ENCODE peak calls at places on chromosomes 12 and 14, in five cellular contexts. W is stimulated activated CD4-positive, alpha-beta T cell treated with anti-CD3 and anti-CD28 coated beads, Interleukin-4, amount 100 ng/mL, for 4 hours; X is AG20443; N is AG08395; O is fibroblast of pulmonary artery. M is an unnamed sample.

GRCh38 chr14:58832010-58832409 is 194.2 kb downstream of the DACT1 start:
- DNase-seq in W (no peak), X (no peak), N (no peak), O (no peak), M (no peak)

GRCh38 chr12:68667286-68667685 is 19.5 kb upstream of the NUP107 start:
- DNase-seq in W (no peak), X (no peak), N (no peak), O (no peak), M (no peak)

GRCh38 chr12:98420403-98420800 is 95.0 kb upstream of the TMPO start:
- DNase-seq in W (no peak), X (no peak), N (no peak), O (no peak), M (no peak)

GRCh38 chr14:20624495-20625070 is 16.9 kb downstream of the OR6S1 start:
- DNase-seq in W (no peak), X (peak), N (peak), O (peak), M (no peak)

GRCh38 chr14:99361596-99362220 is 89.7 kb upstream of the BCL11B start:
- DNase-seq in W (no peak), X (no peak), N (no peak), O (no peak), M (no peak)

GRCh38 chr14:106848330-106849121 is 1322.1 kb downstream of the TMEM121 start:
- DNase-seq in W (no peak), X (no peak), N (no peak), O (no peak), M (no peak)

GRCh38 chr14:44657153-44657552 is 150.1 kb upstream of the FSCB start:
- DNase-seq in W (no peak), X (no peak), N (no peak), O (no peak), M (no peak)

GRCh38 chr14:68076451-68076850 is 256.9 kb downstream of the RAD51B start:
- DNase-seq in W (no peak), X (no peak), N (peak), O (peak), M (no peak)

GRCh38 chr14:60051690-60052324 is 39.9 kb upstream of the PCNX4 start:
- DNase-seq in W (no peak), X (peak), N (peak), O (peak), M (no peak)

GRCh38 chr14:54637270-54637669 is 70.3 kb downstream of the SAMD4A start:
- DNase-seq in W (no peak), X (no peak), N (no peak), O (no peak), M (no peak)

GRCh38 chr12:108333898-108334699 is 5.0 kb downstream of the CMKLR1 start:
- DNase-seq in W (no peak), X (no peak), N (peak), O (peak), M (no peak)

GRCh38 chr14:59905193-59905592 is 14.8 kb upstream of the LRRC9 start:
- DNase-seq in W (no peak), X (no peak), N (no peak), O (no peak), M (no peak)

GRCh38 chr12:25328082-25328712 is 77.5 kb upstream of the KRAS start:
- DNase-seq in W (no peak), X (no peak), N (no peak), O (peak), M (no peak)

GRCh38 chr12:92574911-92575570 is 127.7 kb upstream of the PLEKHG7 start:
- DNase-seq in W (no peak), X (no peak), N (no peak), O (no peak), M (no peak)

GRCh38 chr14:75578099-75578785 is at the start of gene FLVCR2:
- DNase-seq in W (peak), X (peak), N (peak), O (peak), M (peak)

GRCh38 chr14:104224516-104225281 is 86.3 kb downstream of the KIF26A start:
- DNase-seq in W (peak), X (no peak), N (no peak), O (no peak), M (no peak)

GRCh38 chr14:67263499-67264149 is 22.4 kb downstream of the PALS1 start:
- DNase-seq in W (no peak), X (peak), N (peak), O (peak), M (no peak)

GRCh38 chr14:92495041-92495440 is 18.5 kb upstream of the RIN3 start:
- DNase-seq in W (no peak), X (no peak), N (no peak), O (peak), M (no peak)

GRCh38 chr12:111441107-111441928 is 35.6 kb downstream of the SH2B3 start:
- DNase-seq in W (no peak), X (no peak), N (no peak), O (no peak), M (no peak)

GRCh38 chr14:71745072-71745471 is 187.2 kb upstream of the RGS6 start:
- DNase-seq in W (no peak), X (no peak), N (no peak), O (no peak), M (no peak)

GRCh38 chr14:55847766-55848165 is 267.8 kb downstream of the KTN1 start:
- DNase-seq in W (no peak), X (peak), N (peak), O (peak), M (no peak)

GRCh38 chr12:93638954-93639353 is 38.2 kb upstream of the CRADD start:
- DNase-seq in W (no peak), X (no peak), N (no peak), O (no peak), M (no peak)

GRCh38 chr12:28708918-28709371 is 440.1 kb upstream of the FAR2 start:
- DNase-seq in W (no peak), X (peak), N (peak), O (peak), M (no peak)

GRCh38 chr14:22640192-22640591 is 4.0 kb downstream of the OR6J1 start:
- DNase-seq in W (no peak), X (no peak), N (no peak), O (no peak), M (no peak)

GRCh38 chr12:46304080-46304479 is 35.2 kb upstream of the SLC38A1 start:
- DNase-seq in W (no peak), X (no peak), N (no peak), O (peak), M (no peak)

GRCh38 chr12:11553871-11554533 is 95.5 kb upstream of the ETV6 start:
- DNase-seq in W (no peak), X (peak), N (peak), O (peak), M (peak)

GRCh38 chr12:49750027-49750977 is 8.9 kb downstream of the TMBIM6 start:
- DNase-seq in W (peak), X (no peak), N (peak), O (peak), M (no peak)

GRCh38 chr12:24201258-24201970 is 251.9 kb upstream of the SOX5 start:
- DNase-seq in W (no peak), X (no peak), N (no peak), O (no peak), M (peak)

GRCh38 chr14:101507306-101508150 is 53.8 kb upstream of the DIO3 start:
- DNase-seq in W (no peak), X (no peak), N (no peak), O (no peak), M (no peak)

GRCh38 chr12:2268478-2269286 is 215.9 kb downstream of the CACNA1C start:
- DNase-seq in W (no peak), X (peak), N (peak), O (peak), M (no peak)

GRCh38 chr14:102805454-102805891 is 28.2 kb downstream of the TRAF3 start:
- DNase-seq in W (peak), X (peak), N (peak), O (peak), M (no peak)

GRCh38 chr12:21065845-21066244 is 65.1 kb upstream of the SLCO1B1 start:
- DNase-seq in W (no peak), X (no peak), N (no peak), O (peak), M (no peak)

GRCh38 chr12:452667-453210 is 7.0 kb upstream of the B4GALNT3 start:
- DNase-seq in W (peak), X (no peak), N (no peak), O (no peak), M (peak)

GRCh38 chr12:125738211-125738610 is 673.0 kb downstream of the AACS start:
- DNase-seq in W (no peak), X (no peak), N (no peak), O (no peak), M (no peak)

GRCh38 chr12:14663002-14663401 is 33.4 kb downstream of the GUCY2C start:
- DNase-seq in W (no peak), X (no peak), N (no peak), O (no peak), M (no peak)

GRCh38 chr12:51960890-51961289 is 9.4 kb downstream of the ACVR1B start:
- DNase-seq in W (no peak), X (no peak), N (no peak), O (no peak), M (no peak)

GRCh38 chr14:61700104-61700886 is 5.0 kb downstream of the HIF1A start:
- DNase-seq in W (no peak), X (no peak), N (no peak), O (peak), M (no peak)

GRCh38 chr12:25552681-25553080 is 402 bp downstream of the LMNTD1 start:
- DNase-seq in W (no peak), X (peak), N (no peak), O (peak), M (no peak)

GRCh38 chr12:106871477-106871876 is 84.2 kb upstream of the TMEM263 start:
- DNase-seq in W (no peak), X (peak), N (peak), O (peak), M (no peak)

M was measured in stimulated activated naive B cell treated with anti-CD40 and anti-IgM and Interleukin-4, amounts not matched to agents 10 μg/mL and 1 μg/mL and 100 μg/mL, for 72 hours.